ENCODE peak calls at places on chromosomes 11 and 22, in ten cellular contexts. One of them, this sample, is unnamed.
A peak's percentile ranks its signal among the peaks of the same experiment; 100 is the strongest.

GRCh38 chr11:112421854-112422253 is 161.2 kb upstream of the PLET1 start:
- DNase-seq in ACHN: no peak
- DNase-seq in stimulated activated CD4-positive, alpha-beta T cell treated with anti-CD3 and anti-CD28 coated beads, Interleukin-1b, Interleukin-23, amount 100 ng/mL, for 24 hours: no peak
- DNase-seq in GM23338: no peak
- DNase-seq in NCI-H1417: no peak
- DNase-seq in mammary epithelial cell: no peak
- DNase-seq in NAMALWA: no peak
- DNase-seq in HT-29: no peak
- DNase-seq in colonic mucosa: no peak
- DNase-seq in stimulated activated CD8-positive, alpha-beta memory T cell treated with anti-CD3 and anti-CD28 coated beads, Interleukin-12 subunit alpha, Interleukin-12 subunit beta, amount 100 ng/mL, for 4 hours: no peak
- DNase-seq in this sample: no peak

GRCh38 chr11:67671211-67671520 is 3.3 kb downstream of the ALDH3B2 start:
- DNase-seq in NCI-H1417: no peak
- DNase-seq in HT-29: no peak
- DNase-seq in mammary epithelial cell: no peak
- DNase-seq in stimulated activated CD8-positive, alpha-beta memory T cell treated with anti-CD3 and anti-CD28 coated beads, Interleukin-12 subunit alpha, Interleukin-12 subunit beta, amount 100 ng/mL, for 4 hours: no peak
- DNase-seq in GM23338: no peak
- DNase-seq in stimulated activated CD4-positive, alpha-beta T cell treated with anti-CD3 and anti-CD28 coated beads, Interleukin-1b, Interleukin-23, amount 100 ng/mL, for 24 hours: no peak
- DNase-seq in colonic mucosa: no peak
- DNase-seq in ACHN: no peak
- DNase-seq in NAMALWA: peak; percentile 49
- DNase-seq in this sample: no peak

GRCh38 chr11:72333657-72334056 is 89.7 kb upstream of the PHOX2A start:
- DNase-seq in NCI-H1417: peak; percentile 27
- DNase-seq in GM23338: peak; percentile 89
- DNase-seq in stimulated activated CD8-positive, alpha-beta memory T cell treated with anti-CD3 and anti-CD28 coated beads, Interleukin-12 subunit alpha, Interleukin-12 subunit beta, amount 100 ng/mL, for 4 hours: no peak
- DNase-seq in HT-29: no peak
- DNase-seq in stimulated activated CD4-positive, alpha-beta T cell treated with anti-CD3 and anti-CD28 coated beads, Interleukin-1b, Interleukin-23, amount 100 ng/mL, for 24 hours: no peak
- DNase-seq in NAMALWA: peak; percentile 15
- DNase-seq in mammary epithelial cell: no peak
- DNase-seq in colonic mucosa: no peak
- DNase-seq in ACHN: no peak
- DNase-seq in this sample: peak; percentile 69

GRCh38 chr22:22316589-22316988 is 72.0 kb downstream of the VPREB1 start:
- DNase-seq in ACHN: no peak
- DNase-seq in NAMALWA: no peak
- DNase-seq in colonic mucosa: no peak
- DNase-seq in stimulated activated CD8-positive, alpha-beta memory T cell treated with anti-CD3 and anti-CD28 coated beads, Interleukin-12 subunit alpha, Interleukin-12 subunit beta, amount 100 ng/mL, for 4 hours: no peak
- DNase-seq in GM23338: peak; percentile 77
- DNase-seq in mammary epithelial cell: no peak
- DNase-seq in stimulated activated CD4-positive, alpha-beta T cell treated with anti-CD3 and anti-CD28 coated beads, Interleukin-1b, Interleukin-23, amount 100 ng/mL, for 24 hours: no peak
- DNase-seq in NCI-H1417: no peak
- DNase-seq in HT-29: no peak
- DNase-seq in this sample: peak; percentile 18

GRCh38 chr22:25002241-25002985 is 49.9 kb downstream of the KIAA1671 start:
- DNase-seq in GM23338: no peak
- DNase-seq in mammary epithelial cell: no peak
- DNase-seq in stimulated activated CD4-positive, alpha-beta T cell treated with anti-CD3 and anti-CD28 coated beads, Interleukin-1b, Interleukin-23, amount 100 ng/mL, for 24 hours: no peak
- DNase-seq in NAMALWA: no peak
- DNase-seq in stimulated activated CD8-positive, alpha-beta memory T cell treated with anti-CD3 and anti-CD28 coated beads, Interleukin-12 subunit alpha, Interleukin-12 subunit beta, amount 100 ng/mL, for 4 hours: no peak
- DNase-seq in colonic mucosa: no peak
- DNase-seq in NCI-H1417: no peak
- DNase-seq in HT-29: no peak
- DNase-seq in ACHN: no peak
- DNase-seq in this sample: no peak

GRCh38 chr11:79902493-79902892 is 461.7 kb upstream of the TENM4 start:
- DNase-seq in HT-29: no peak
- DNase-seq in mammary epithelial cell: peak; percentile 51
- DNase-seq in GM23338: no peak
- DNase-seq in stimulated activated CD4-positive, alpha-beta T cell treated with anti-CD3 and anti-CD28 coated beads, Interleukin-1b, Interleukin-23, amount 100 ng/mL, for 24 hours: no peak
- DNase-seq in stimulated activated CD8-positive, alpha-beta memory T cell treated with anti-CD3 and anti-CD28 coated beads, Interleukin-12 subunit alpha, Interleukin-12 subunit beta, amount 100 ng/mL, for 4 hours: no peak
- DNase-seq in colonic mucosa: no peak
- DNase-seq in NAMALWA: no peak
- DNase-seq in ACHN: no peak
- DNase-seq in NCI-H1417: peak; percentile 11
- DNase-seq in this sample: no peak

GRCh38 chr22:19878461-19879247 is 24.0 kb upstream of the GNB1L start:
- DNase-seq in stimulated activated CD8-positive, alpha-beta memory T cell treated with anti-CD3 and anti-CD28 coated beads, Interleukin-12 subunit alpha, Interleukin-12 subunit beta, amount 100 ng/mL, for 4 hours: no peak
- DNase-seq in mammary epithelial cell: no peak
- DNase-seq in NAMALWA: no peak
- DNase-seq in colonic mucosa: no peak
- DNase-seq in HT-29: no peak
- DNase-seq in stimulated activated CD4-positive, alpha-beta T cell treated with anti-CD3 and anti-CD28 coated beads, Interleukin-1b, Interleukin-23, amount 100 ng/mL, for 24 hours: no peak
- DNase-seq in ACHN: no peak
- DNase-seq in GM23338: no peak
- DNase-seq in NCI-H1417: no peak
- DNase-seq in this sample: peak; percentile 8

GRCh38 chr22:23498811-23499798 is 81.0 kb downstream of the IGLL1 start:
- DNase-seq in stimulated activated CD8-positive, alpha-beta memory T cell treated with anti-CD3 and anti-CD28 coated beads, Interleukin-12 subunit alpha, Interleukin-12 subunit beta, amount 100 ng/mL, for 4 hours: no peak
- DNase-seq in ACHN: no peak
- DNase-seq in NCI-H1417: no peak
- DNase-seq in NAMALWA: no peak
- DNase-seq in GM23338: no peak
- DNase-seq in HT-29: no peak
- DNase-seq in mammary epithelial cell: no peak
- DNase-seq in stimulated activated CD4-positive, alpha-beta T cell treated with anti-CD3 and anti-CD28 coated beads, Interleukin-1b, Interleukin-23, amount 100 ng/mL, for 24 hours: no peak
- DNase-seq in colonic mucosa: no peak
- DNase-seq in this sample: no peak

GRCh38 chr11:88478136-88478785 is 140.7 kb upstream of the CTSC start:
- DNase-seq in stimulated activated CD8-positive, alpha-beta memory T cell treated with anti-CD3 and anti-CD28 coated beads, Interleukin-12 subunit alpha, Interleukin-12 subunit beta, amount 100 ng/mL, for 4 hours: no peak
- DNase-seq in NCI-H1417: peak; percentile 47
- DNase-seq in GM23338: no peak
- DNase-seq in mammary epithelial cell: no peak
- DNase-seq in colonic mucosa: no peak
- DNase-seq in HT-29: no peak
- DNase-seq in ACHN: no peak
- DNase-seq in stimulated activated CD4-positive, alpha-beta T cell treated with anti-CD3 and anti-CD28 coated beads, Interleukin-1b, Interleukin-23, amount 100 ng/mL, for 24 hours: no peak
- DNase-seq in NAMALWA: no peak
- DNase-seq in this sample: no peak

GRCh38 chr11:18699848-18700261 is 1.3 kb downstream of the TMEM86A start:
- DNase-seq in NAMALWA: no peak
- DNase-seq in HT-29: no peak
- DNase-seq in stimulated activated CD4-positive, alpha-beta T cell treated with anti-CD3 and anti-CD28 coated beads, Interleukin-1b, Interleukin-23, amount 100 ng/mL, for 24 hours: no peak
- DNase-seq in GM23338: no peak
- DNase-seq in mammary epithelial cell: no peak
- DNase-seq in stimulated activated CD8-positive, alpha-beta memory T cell treated with anti-CD3 and anti-CD28 coated beads, Interleukin-12 subunit alpha, Interleukin-12 subunit beta, amount 100 ng/mL, for 4 hours: no peak
- DNase-seq in ACHN: no peak
- DNase-seq in NCI-H1417: no peak
- DNase-seq in colonic mucosa: no peak
- DNase-seq in this sample: no peak

GRCh38 chr22:42996646-42997365 is 18.1 kb downstream of the PACSIN2 start:
- DNase-seq in stimulated activated CD4-positive, alpha-beta T cell treated with anti-CD3 and anti-CD28 coated beads, Interleukin-1b, Interleukin-23, amount 100 ng/mL, for 24 hours: no peak
- DNase-seq in colonic mucosa: no peak
- DNase-seq in NCI-H1417: no peak
- DNase-seq in NAMALWA: no peak
- DNase-seq in stimulated activated CD8-positive, alpha-beta memory T cell treated with anti-CD3 and anti-CD28 coated beads, Interleukin-12 subunit alpha, Interleukin-12 subunit beta, amount 100 ng/mL, for 4 hours: no peak
- DNase-seq in mammary epithelial cell: no peak
- DNase-seq in ACHN: no peak
- DNase-seq in GM23338: no peak
- DNase-seq in HT-29: no peak
- DNase-seq in this sample: no peak

GRCh38 chr22:31659246-31659645 is 2.8 kb downstream of the PISD start:
- DNase-seq in HT-29: no peak
- DNase-seq in stimulated activated CD4-positive, alpha-beta T cell treated with anti-CD3 and anti-CD28 coated beads, Interleukin-1b, Interleukin-23, amount 100 ng/mL, for 24 hours: no peak
- DNase-seq in mammary epithelial cell: peak; percentile 77
- DNase-seq in stimulated activated CD8-positive, alpha-beta memory T cell treated with anti-CD3 and anti-CD28 coated beads, Interleukin-12 subunit alpha, Interleukin-12 subunit beta, amount 100 ng/mL, for 4 hours: no peak
- DNase-seq in colonic mucosa: no peak
- DNase-seq in NCI-H1417: no peak
- DNase-seq in NAMALWA: no peak
- DNase-seq in ACHN: peak; percentile 73
- DNase-seq in GM23338: no peak
- DNase-seq in this sample: no peak

GRCh38 chr22:43883012-43883661 is 8.7 kb downstream of the PNPLA5 start:
- DNase-seq in colonic mucosa: peak; percentile 50
- DNase-seq in NAMALWA: peak; percentile 83
- DNase-seq in stimulated activated CD8-positive, alpha-beta memory T cell treated with anti-CD3 and anti-CD28 coated beads, Interleukin-12 subunit alpha, Interleukin-12 subunit beta, amount 100 ng/mL, for 4 hours: no peak
- DNase-seq in NCI-H1417: peak; percentile 75
- DNase-seq in HT-29: peak; percentile 65
- DNase-seq in stimulated activated CD4-positive, alpha-beta T cell treated with anti-CD3 and anti-CD28 coated beads, Interleukin-1b, Interleukin-23, amount 100 ng/mL, for 24 hours: peak; percentile 26
- DNase-seq in GM23338: peak; percentile 96
- DNase-seq in mammary epithelial cell: peak; percentile 72
- DNase-seq in ACHN: peak; percentile 69
- DNase-seq in this sample: peak; percentile 78

GRCh38 chr11:33256031-33256807 is 962 bp upstream of the HIPK3 start:
- DNase-seq in ACHN: no peak
- DNase-seq in mammary epithelial cell: no peak
- DNase-seq in NAMALWA: peak; percentile 15
- DNase-seq in stimulated activated CD4-positive, alpha-beta T cell treated with anti-CD3 and anti-CD28 coated beads, Interleukin-1b, Interleukin-23, amount 100 ng/mL, for 24 hours: no peak
- DNase-seq in stimulated activated CD8-positive, alpha-beta memory T cell treated with anti-CD3 and anti-CD28 coated beads, Interleukin-12 subunit alpha, Interleukin-12 subunit beta, amount 100 ng/mL, for 4 hours: no peak
- DNase-seq in HT-29: peak; percentile 24
- DNase-seq in NCI-H1417: peak; percentile 45
- DNase-seq in colonic mucosa: no peak
- DNase-seq in GM23338: peak; percentile 15
- DNase-seq in this sample: no peak

GRCh38 chr22:50399751-50400331 is 56.7 kb downstream of the PPP6R2 start:
- DNase-seq in NCI-H1417: no peak
- DNase-seq in HT-29: peak; percentile 5
- DNase-seq in mammary epithelial cell: no peak
- DNase-seq in stimulated activated CD8-positive, alpha-beta memory T cell treated with anti-CD3 and anti-CD28 coated beads, Interleukin-12 subunit alpha, Interleukin-12 subunit beta, amount 100 ng/mL, for 4 hours: no peak
- DNase-seq in stimulated activated CD4-positive, alpha-beta T cell treated with anti-CD3 and anti-CD28 coated beads, Interleukin-1b, Interleukin-23, amount 100 ng/mL, for 24 hours: no peak
- DNase-seq in NAMALWA: peak; percentile 34
- DNase-seq in GM23338: peak; percentile 70
- DNase-seq in colonic mucosa: peak; percentile 41
- DNase-seq in ACHN: peak; percentile 24
- DNase-seq in this sample: peak; percentile 74

GRCh38 chr11:45444796-45445195 is 158.7 kb upstream of the SYT13 start:
- DNase-seq in stimulated activated CD8-positive, alpha-beta memory T cell treated with anti-CD3 and anti-CD28 coated beads, Interleukin-12 subunit alpha, Interleukin-12 subunit beta, amount 100 ng/mL, for 4 hours: no peak
- DNase-seq in HT-29: no peak
- DNase-seq in mammary epithelial cell: peak; percentile 71
- DNase-seq in stimulated activated CD4-positive, alpha-beta T cell treated with anti-CD3 and anti-CD28 coated beads, Interleukin-1b, Interleukin-23, amount 100 ng/mL, for 24 hours: no peak
- DNase-seq in colonic mucosa: no peak
- DNase-seq in NAMALWA: no peak
- DNase-seq in NCI-H1417: no peak
- DNase-seq in GM23338: no peak
- DNase-seq in ACHN: no peak
- DNase-seq in this sample: no peak

GRCh38 chr11:2269601-2270321 is 627 bp downstream of the ASCL2 start:
- DNase-seq in mammary epithelial cell: peak; percentile 50
- DNase-seq in GM23338: peak; percentile 78
- DNase-seq in stimulated activated CD8-positive, alpha-beta memory T cell treated with anti-CD3 and anti-CD28 coated beads, Interleukin-12 subunit alpha, Interleukin-12 subunit beta, amount 100 ng/mL, for 4 hours: peak; percentile 21
- DNase-seq in ACHN: no peak
- DNase-seq in NCI-H1417: peak; percentile 88
- DNase-seq in NAMALWA: no peak
- DNase-seq in colonic mucosa: peak; percentile 72
- DNase-seq in HT-29: peak; percentile 73
- DNase-seq in stimulated activated CD4-positive, alpha-beta T cell treated with anti-CD3 and anti-CD28 coated beads, Interleukin-1b, Interleukin-23, amount 100 ng/mL, for 24 hours: no peak
- DNase-seq in this sample: peak; percentile 69

GRCh38 chr11:111285205-111286079 is 12.9 kb upstream of the POU2AF3 start:
- DNase-seq in stimulated activated CD8-positive, alpha-beta memory T cell treated with anti-CD3 and anti-CD28 coated beads, Interleukin-12 subunit alpha, Interleukin-12 subunit beta, amount 100 ng/mL, for 4 hours: no peak
- DNase-seq in mammary epithelial cell: no peak
- DNase-seq in NAMALWA: no peak
- DNase-seq in NCI-H1417: no peak
- DNase-seq in stimulated activated CD4-positive, alpha-beta T cell treated with anti-CD3 and anti-CD28 coated beads, Interleukin-1b, Interleukin-23, amount 100 ng/mL, for 24 hours: no peak
- DNase-seq in ACHN: no peak
- DNase-seq in GM23338: no peak
- DNase-seq in HT-29: no peak
- DNase-seq in colonic mucosa: no peak
- DNase-seq in this sample: no peak

GRCh38 chr11:73636249-73636648 is 10.1 kb upstream of the PLEKHB1 start:
- DNase-seq in stimulated activated CD8-positive, alpha-beta memory T cell treated with anti-CD3 and anti-CD28 coated beads, Interleukin-12 subunit alpha, Interleukin-12 subunit beta, amount 100 ng/mL, for 4 hours: no peak
- DNase-seq in colonic mucosa: no peak
- DNase-seq in HT-29: no peak
- DNase-seq in ACHN: no peak
- DNase-seq in mammary epithelial cell: no peak
- DNase-seq in GM23338: no peak
- DNase-seq in NAMALWA: no peak
- DNase-seq in NCI-H1417: no peak
- DNase-seq in stimulated activated CD4-positive, alpha-beta T cell treated with anti-CD3 and anti-CD28 coated beads, Interleukin-1b, Interleukin-23, amount 100 ng/mL, for 24 hours: no peak
- DNase-seq in this sample: no peak

GRCh38 chr11:74100735-74101134 is 70.1 kb downstream of the C2CD3 start:
- DNase-seq in NAMALWA: no peak
- DNase-seq in stimulated activated CD8-positive, alpha-beta memory T cell treated with anti-CD3 and anti-CD28 coated beads, Interleukin-12 subunit alpha, Interleukin-12 subunit beta, amount 100 ng/mL, for 4 hours: no peak
- DNase-seq in ACHN: no peak
- DNase-seq in colonic mucosa: no peak
- DNase-seq in NCI-H1417: no peak
- DNase-seq in mammary epithelial cell: no peak
- DNase-seq in stimulated activated CD4-positive, alpha-beta T cell treated with anti-CD3 and anti-CD28 coated beads, Interleukin-1b, Interleukin-23, amount 100 ng/mL, for 24 hours: no peak
- DNase-seq in HT-29: no peak
- DNase-seq in GM23338: no peak
- DNase-seq in this sample: no peak

GRCh38 chr22:49142281-49142680 is 685.4 kb downstream of the BRD1 start:
- DNase-seq in colonic mucosa: no peak
- DNase-seq in ACHN: no peak
- DNase-seq in NCI-H1417: no peak
- DNase-seq in stimulated activated CD8-positive, alpha-beta memory T cell treated with anti-CD3 and anti-CD28 coated beads, Interleukin-12 subunit alpha, Interleukin-12 subunit beta, amount 100 ng/mL, for 4 hours: no peak
- DNase-seq in NAMALWA: no peak
- DNase-seq in GM23338: no peak
- DNase-seq in stimulated activated CD4-positive, alpha-beta T cell treated with anti-CD3 and anti-CD28 coated beads, Interleukin-1b, Interleukin-23, amount 100 ng/mL, for 24 hours: no peak
- DNase-seq in mammary epithelial cell: no peak
- DNase-seq in HT-29: no peak
- DNase-seq in this sample: no peak